ENCODE peak calls at places on chromosomes 12 and 14, in seven cellular contexts. D, V, L, B, M, Y and G are unnamed samples.

GRCh38 chr12:9642606-9643270 is 26.8 kb upstream of the CLEC2D start:
- ATAC-seq in V (no peak), Y (no peak), M (no peak), L (no peak), D (no peak), B (peak; percentile 43), G (no peak)

GRCh38 chr12:110338754-110339153 is 57.7 kb downstream of the ATP2A2 start:
- ATAC-seq in Y (peak; percentile 36), M (no peak), D (no peak), L (no peak), B (no peak), V (no peak), G (no peak)

GRCh38 chr12:79294590-79294989 is 396.2 kb downstream of the PAWR start:
- ATAC-seq in D (no peak), V (no peak), B (no peak), Y (no peak), M (no peak), L (no peak), G (no peak)

GRCh38 chr14:53954551-53955233 is 1.9 kb downstream of the BMP4 start:
- ATAC-seq in L (no peak), M (no peak), V (no peak), B (no peak), D (no peak), Y (no peak), G (no peak)

GRCh38 chr14:45156067-45156466 is 20.3 kb downstream of the FANCM start:
- ATAC-seq in Y (no peak), V (no peak), L (no peak), M (no peak), B (no peak), D (no peak), G (no peak)

GRCh38 chr14:34911209-34912150 is 36.3 kb upstream of the BAZ1A start:
- ATAC-seq in D (no peak), V (no peak), B (no peak), M (no peak), Y (no peak), L (no peak), G (no peak)

GRCh38 chr12:119989619-119990381 is 764 bp downstream of the BICDL1 start:
- ATAC-seq in B (peak; percentile 71), D (peak; percentile 94), Y (no peak), L (peak; percentile 59), M (peak; percentile 78), V (peak; percentile 18), G (peak; percentile 91)

GRCh38 chr12:47141459-47141858 is 61.7 kb upstream of the AMIGO2 start:
- ATAC-seq in M (no peak), D (no peak), B (no peak), V (peak; percentile 98), L (no peak), Y (no peak), G (no peak)

GRCh38 chr12:125246346-125246656 is 181.1 kb downstream of the AACS start:
- ATAC-seq in M (no peak), D (no peak), B (no peak), V (no peak), Y (no peak), L (no peak), G (no peak)

GRCh38 chr12:27220057-27220987 is 23.8 kb upstream of the STK38L start:
- ATAC-seq in Y (no peak), L (no peak), B (no peak), D (no peak), M (no peak), V (no peak), G (no peak)

GRCh38 chr12:101491325-101491724 is 16.2 kb downstream of the SPIC start:
- ATAC-seq in M (no peak), Y (no peak), D (no peak), L (no peak), V (no peak), B (no peak), G (no peak)

GRCh38 chr14:102213984-102214658 is 74.4 kb downstream of the WDR20 start:
- ATAC-seq in L (no peak), D (no peak), Y (no peak), M (no peak), B (no peak), V (no peak), G (no peak)

GRCh38 chr14:52961060-52961639 is 10.3 kb upstream of the FERMT2 start:
- ATAC-seq in D (peak; percentile 88), M (peak; percentile 96), L (no peak), V (peak; percentile 97), B (peak; percentile 83), Y (peak; percentile 87), G (peak; percentile 81)

GRCh38 chr14:32738206-32738871 is 200.3 kb upstream of the NPAS3 start:
- ATAC-seq in B (no peak), L (peak; percentile 41), Y (no peak), M (no peak), V (no peak), D (no peak), G (no peak)

GRCh38 chr14:92601131-92601710 is 87.6 kb downstream of the RIN3 start:
- ATAC-seq in B (peak; percentile 59), V (no peak), M (no peak), L (no peak), Y (no peak), D (no peak), G (no peak)

GRCh38 chr12:103697912-103698751 is 111.1 kb downstream of the STAB2 start:
- ATAC-seq in V (no peak), L (no peak), Y (no peak), B (no peak), D (no peak), M (peak; percentile 74), G (no peak)

GRCh38 chr14:81137316-81137715 is 83.4 kb downstream of the GTF2A1 start:
- ATAC-seq in B (no peak), D (no peak), L (no peak), V (no peak), Y (no peak), M (no peak), G (no peak)

GRCh38 chr14:60102389-60102788 is 10.7 kb downstream of the PCNX4 start:
- ATAC-seq in V (no peak), M (no peak), Y (no peak), L (no peak), B (no peak), D (no peak), G (no peak)

GRCh38 chr12:24201258-24201970 is 251.9 kb upstream of the SOX5 start:
- ATAC-seq in B (no peak), M (peak; percentile 32), D (no peak), V (no peak), L (no peak), Y (no peak), G (no peak)

GRCh38 chr12:68821357-68822188 is 13.6 kb downstream of the MDM2 start:
- ATAC-seq in D (no peak), M (no peak), B (no peak), V (no peak), L (no peak), Y (no peak), G (no peak)

GRCh38 chr12:83841620-83842019 is 1071.0 kb downstream of the SLC6A15 start:
- ATAC-seq in V (no peak), B (no peak), Y (no peak), M (no peak), L (no peak), D (no peak), G (no peak)

GRCh38 chr14:63952933-63953437 is 100.2 kb downstream of the SYNE2 start:
- ATAC-seq in L (no peak), B (no peak), Y (no peak), M (no peak), D (peak; percentile 44), V (no peak), G (no peak)

GRCh38 chr14:56160058-56160457 is 41.8 kb downstream of the PELI2 start:
- ATAC-seq in D (no peak), Y (no peak), V (no peak), B (no peak), M (no peak), L (no peak), G (no peak)